ENCODE peak calls at places on chromosomes 13 and 19, in four cellular contexts. One of them, this sample, is unnamed.
A peak's percentile ranks its signal among the peaks of the same experiment; 100 is the strongest.

GRCh38 chr13:53110614-53111013 is 82.0 kb downstream of the OLFM4 start:
- DNase-seq in GM12878: no peak
- DNase-seq in H1: no peak
- DNase-seq in upper lobe of right lung: no peak
- DNase-seq in this sample: no peak

GRCh38 chr13:91586609-91587008 is 188.2 kb downstream of the GPC5 start:
- DNase-seq in GM12878: no peak
- DNase-seq in upper lobe of right lung: no peak
- DNase-seq in H1: no peak
- DNase-seq in this sample: no peak

GRCh38 chr13:26998265-26998664 is 173.3 kb downstream of the USP12 start:
- DNase-seq in H1: no peak
- DNase-seq in GM12878: no peak
- DNase-seq in upper lobe of right lung: no peak
- DNase-seq in this sample: no peak

GRCh38 chr13:39516140-39516539 is 86.9 kb downstream of the LHFPL6 start:
- DNase-seq in H1: no peak
- DNase-seq in GM12878: no peak
- DNase-seq in upper lobe of right lung: no peak
- DNase-seq in this sample: no peak

GRCh38 chr13:103097366-103097928 is 31.2 kb upstream of the SLC10A2 start:
- DNase-seq in GM12878: no peak
- DNase-seq in upper lobe of right lung: no peak
- DNase-seq in H1: no peak
- DNase-seq in this sample: no peak

GRCh38 chr19:1992759-1993260 is 22.7 kb downstream of the BTBD2 start:
- DNase-seq in H1: no peak
- DNase-seq in GM12878: no peak
- DNase-seq in upper lobe of right lung: no peak
- DNase-seq in this sample: no peak

GRCh38 chr19:1592023-1592754 is 476 bp downstream of the MBD3 start:
- DNase-seq in H1: peak; percentile 41
- DNase-seq in upper lobe of right lung: peak; percentile 94
- DNase-seq in GM12878: peak; percentile 50
- DNase-seq in this sample: peak; percentile 92

GRCh38 chr19:29612121-29612520 is 6.0 kb downstream of the POP4 start:
- DNase-seq in upper lobe of right lung: no peak
- DNase-seq in GM12878: no peak
- DNase-seq in H1: no peak
- DNase-seq in this sample: no peak

GRCh38 chr19:1774999-1775772 is 21.9 kb downstream of the ONECUT3 start:
- DNase-seq in upper lobe of right lung: no peak
- DNase-seq in GM12878: no peak
- DNase-seq in H1: peak; percentile 72
- DNase-seq in this sample: peak; percentile 22

GRCh38 chr19:11481777-11482383 is 1.0 kb upstream of the ELAVL3 start:
- DNase-seq in upper lobe of right lung: peak; percentile 80
- DNase-seq in GM12878: peak; percentile 54
- DNase-seq in H1: peak; percentile 79
- DNase-seq in this sample: peak; percentile 90

GRCh38 chr19:49807174-49807830 is 5.8 kb downstream of the FUZ start:
- DNase-seq in GM12878: no peak
- DNase-seq in H1: no peak
- DNase-seq in upper lobe of right lung: no peak
- DNase-seq in this sample: no peak

GRCh38 chr19:33175886-33176669 is 18.1 kb upstream of the LRP3 start:
- DNase-seq in GM12878: no peak
- DNase-seq in H1: no peak
- DNase-seq in upper lobe of right lung: no peak
- DNase-seq in this sample: peak; percentile 33

GRCh38 chr19:5339950-5340636 is 519 bp downstream of the PTPRS start:
- DNase-seq in H1: no peak
- DNase-seq in upper lobe of right lung: no peak
- DNase-seq in GM12878: no peak
- DNase-seq in this sample: no peak

GRCh38 chr13:79508224-79508961 is 27.4 kb downstream of the NDFIP2 start:
- DNase-seq in H1: no peak
- DNase-seq in upper lobe of right lung: no peak
- DNase-seq in GM12878: no peak
- DNase-seq in this sample: no peak

GRCh38 chr13:24220086-24220703 is 59.7 kb downstream of the SPATA13 start:
- DNase-seq in GM12878: no peak
- DNase-seq in H1: no peak
- DNase-seq in upper lobe of right lung: no peak
- DNase-seq in this sample: peak; percentile 93

GRCh38 chr19:18520848-18521691 is 800 bp downstream of the ELL start:
- DNase-seq in upper lobe of right lung: peak; percentile 77
- DNase-seq in GM12878: no peak
- DNase-seq in H1: no peak
- DNase-seq in this sample: no peak

GRCh38 chr13:39855236-39855635 is 199.8 kb downstream of the COG6 start:
- DNase-seq in GM12878: no peak
- DNase-seq in H1: no peak
- DNase-seq in upper lobe of right lung: no peak
- DNase-seq in this sample: no peak

GRCh38 chr13:41565221-41565620 is 107.9 kb downstream of the RGCC start:
- DNase-seq in H1: no peak
- DNase-seq in GM12878: no peak
- DNase-seq in upper lobe of right lung: no peak
- DNase-seq in this sample: peak; percentile 85

GRCh38 chr19:43564800-43565199 is 10.5 kb downstream of the XRCC1 start:
- DNase-seq in H1: no peak
- DNase-seq in upper lobe of right lung: no peak
- DNase-seq in GM12878: no peak
- DNase-seq in this sample: peak; percentile 30

GRCh38 chr19:1065606-1066109 is 1.3 kb upstream of the ARHGAP45 start:
- DNase-seq in GM12878: no peak
- DNase-seq in H1: no peak
- DNase-seq in upper lobe of right lung: no peak
- DNase-seq in this sample: no peak

GRCh38 chr19:50705422-50706019 is 14.1 kb downstream of the SHANK1 start:
- DNase-seq in upper lobe of right lung: no peak
- DNase-seq in GM12878: peak; percentile 21
- DNase-seq in H1: no peak
- DNase-seq in this sample: peak; percentile 65

GRCh38 chr19:19539738-19540703 is 2.0 kb downstream of the CILP2 start:
- DNase-seq in H1: peak; percentile 81
- DNase-seq in GM12878: no peak
- DNase-seq in upper lobe of right lung: peak; percentile 84
- DNase-seq in this sample: peak; percentile 80

GRCh38 chr13:58085819-58086218 is 454.3 kb downstream of the PCDH17 start:
- DNase-seq in upper lobe of right lung: no peak
- DNase-seq in H1: no peak
- DNase-seq in GM12878: no peak
- DNase-seq in this sample: no peak

GRCh38 chr13:39776439-39776838 is 121.0 kb downstream of the COG6 start:
- DNase-seq in upper lobe of right lung: no peak
- DNase-seq in GM12878: no peak
- DNase-seq in H1: no peak
- DNase-seq in this sample: peak; percentile 93

GRCh38 chr19:17026041-17026658 is 460 bp downstream of the CPAMD8 start:
- DNase-seq in H1: no peak
- DNase-seq in upper lobe of right lung: peak; percentile 84
- DNase-seq in GM12878: no peak
- DNase-seq in this sample: peak; percentile 31

GRCh38 chr13:46947425-46948191 is 50.8 kb upstream of the HTR2A start:
- DNase-seq in H1: peak; percentile 17
- DNase-seq in upper lobe of right lung: no peak
- DNase-seq in GM12878: no peak
- DNase-seq in this sample: no peak

GRCh38 chr19:8304841-8305621 is 3.1 kb downstream of the CD320 start:
- DNase-seq in H1: no peak
- DNase-seq in GM12878: no peak
- DNase-seq in upper lobe of right lung: peak; percentile 66
- DNase-seq in this sample: no peak

GRCh38 chr13:46698910-46699460 is 98.0 kb downstream of the ESD start:
- DNase-seq in H1: no peak
- DNase-seq in upper lobe of right lung: no peak
- DNase-seq in GM12878: no peak
- DNase-seq in this sample: peak; percentile 49

GRCh38 chr19:2479556-2480194 is 3.7 kb downstream of the GADD45B start:
- DNase-seq in upper lobe of right lung: no peak
- DNase-seq in GM12878: no peak
- DNase-seq in H1: no peak
- DNase-seq in this sample: no peak

GRCh38 chr19:10219678-10220077 is 11.5 kb downstream of the S1PR2 start:
- DNase-seq in H1: peak; percentile 46
- DNase-seq in upper lobe of right lung: no peak
- DNase-seq in GM12878: peak; percentile 88
- DNase-seq in this sample: peak; percentile 71

GRCh38 chr13:82747331-82747730 is 1134.9 kb downstream of the SLITRK1 start:
- DNase-seq in GM12878: no peak
- DNase-seq in H1: no peak
- DNase-seq in upper lobe of right lung: no peak
- DNase-seq in this sample: peak; percentile 22

GRCh38 chr13:113991191-113991669 is 17.4 kb upstream of the C13orf46 start:
- DNase-seq in upper lobe of right lung: peak; percentile 26
- DNase-seq in GM12878: no peak
- DNase-seq in H1: no peak
- DNase-seq in this sample: no peak

GRCh38 chr13:28754698-28755545 is 36.2 kb upstream of the SLC46A3 start:
- DNase-seq in H1: no peak
- DNase-seq in GM12878: no peak
- DNase-seq in upper lobe of right lung: no peak
- DNase-seq in this sample: peak; percentile 84

GRCh38 chr13:110042253-110042652 is 255.9 kb upstream of the IRS2 start:
- DNase-seq in H1: no peak
- DNase-seq in GM12878: no peak
- DNase-seq in upper lobe of right lung: no peak
- DNase-seq in this sample: no peak
- H3K4me3 ChIP-seq in H1: no peak overlapping the region
- H3K4me3 ChIP-seq in GM12878: no peak overlapping the region
- H3K4me3 ChIP-seq in upper lobe of right lung: no peak overlapping the region
- H3K4me3 ChIP-seq in this sample: no peak overlapping the region

GRCh38 chr19:35562776-35563175 is 682 bp downstream of the ATP4A start:
- DNase-seq in GM12878: no peak
- DNase-seq in upper lobe of right lung: no peak
- DNase-seq in H1: no peak
- DNase-seq in this sample: no peak

GRCh38 chr19:35562336-35562735 is 1.1 kb downstream of the ATP4A start:
- DNase-seq in H1: no peak
- DNase-seq in upper lobe of right lung: no peak
- DNase-seq in GM12878: no peak
- DNase-seq in this sample: no peak

GRCh38 chr19:35566738-35567137 is 3.3 kb upstream of the ATP4A start:
- DNase-seq in GM12878: no peak
- DNase-seq in upper lobe of right lung: no peak
- DNase-seq in H1: no peak
- DNase-seq in this sample: no peak

GRCh38 chr19:35563207-35563829 is at the start of gene ATP4A:
- DNase-seq in upper lobe of right lung: peak; percentile 48
- DNase-seq in H1: no peak
- DNase-seq in GM12878: no peak
- DNase-seq in this sample: no peak

GRCh38 chr19:35565016-35565856 is 1.8 kb upstream of the ATP4A start:
- DNase-seq in upper lobe of right lung: no peak
- DNase-seq in GM12878: no peak
- DNase-seq in H1: no peak
- DNase-seq in this sample: no peak
- TF ChIP-seq CTCF in upper lobe of right lung: no peak
- TF ChIP-seq CTCF in GM12878: no peak
- TF ChIP-seq CTCF in H1: no peak
- TF ChIP-seq CTCF in this sample: no peak

GRCh38 chr19:23384858-23385257 is 10.4 kb downstream of the ZNF91 start:
- DNase-seq in upper lobe of right lung: no peak
- DNase-seq in H1: no peak
- DNase-seq in GM12878: no peak
- DNase-seq in this sample: no peak

GRCh38 chr19:23384166-23384565 is 11.1 kb downstream of the ZNF91 start:
- DNase-seq in GM12878: no peak
- DNase-seq in H1: no peak
- DNase-seq in upper lobe of right lung: no peak
- DNase-seq in this sample: no peak

GRCh38 chr19:23385404-23385803 is 9.9 kb downstream of the ZNF91 start:
- DNase-seq in H1: no peak
- DNase-seq in upper lobe of right lung: no peak
- DNase-seq in GM12878: no peak
- DNase-seq in this sample: no peak

GRCh38 chr19:23381114-23381513 is 14.2 kb downstream of the ZNF91 start:
- DNase-seq in GM12878: no peak
- DNase-seq in H1: no peak
- DNase-seq in upper lobe of right lung: no peak
- DNase-seq in this sample: no peak

DNA sequence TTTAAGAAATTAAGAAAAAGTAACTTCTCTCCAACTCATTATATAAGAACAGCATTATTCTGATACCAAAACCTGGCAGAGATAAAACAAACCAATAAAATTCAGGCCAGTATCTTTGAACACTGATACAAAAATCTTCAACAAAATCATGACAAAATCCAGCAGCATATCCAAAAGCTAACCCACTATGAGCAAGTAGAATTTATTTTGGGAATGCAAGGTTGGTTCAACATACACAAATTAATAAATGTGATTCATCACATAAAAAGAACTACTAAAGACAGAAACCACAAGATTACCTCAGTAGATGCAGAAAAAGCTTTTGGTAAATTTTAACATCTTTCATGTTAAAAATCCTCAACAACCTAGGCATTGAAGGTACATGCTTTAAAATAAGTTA is 12.3 kb downstream of the ZNF91 start:
- DNase-seq in GM12878: no peak
- DNase-seq in upper lobe of right lung: no peak
- DNase-seq in H1: no peak
- DNase-seq in this sample: no peak
- H3K4me3 ChIP-seq in GM12878: no peak overlapping the region
- H3K4me3 ChIP-seq in upper lobe of right lung: no peak overlapping the region
- H3K4me3 ChIP-seq in H1: no peak overlapping the region
- H3K4me3 ChIP-seq in this sample: no peak overlapping the region

GRCh38 chr13:107133950-107134349 is 566.0 kb upstream of the ARGLU1 start:
- DNase-seq in H1: no peak
- DNase-seq in GM12878: no peak
- DNase-seq in upper lobe of right lung: no peak
- DNase-seq in this sample: no peak
- TF ChIP-seq CTCF in H1: no peak
- TF ChIP-seq CTCF in GM12878: no peak
- TF ChIP-seq CTCF in upper lobe of right lung: no peak
- TF ChIP-seq CTCF in this sample: no peak